ENCODE peak calls at places on chromosomes 2 and 18, in five cellular contexts. One of them, this sample, is unnamed.

GRCh38 chr18:7950380-7951143 is 383.4 kb downstream of the PTPRM start:
- DNase-seq in NCI-H460: peak
- DNase-seq in NCI-H748 treated with DMSO at 0.1 percent for 48 hours: no peak
- DNase-seq in GM13977: no peak
- DNase-seq in activated T-helper 1 cell treated with anti-CD3 and anti-CD28 coated beads, Interleukin-12 subunit alpha, Interleukin-12 subunit beta, Interleukin-2, Interleukin-4 antibody, amounts not matched to agents 30 ng/mL and 10 ng/mL and 1 ng/mL, durations not matched to agents 14 hours and 24 hours and 36 hours: no peak
- DNase-seq in this sample: peak

GRCh38 chr2:169464508-169465386 is 14.5 kb upstream of the BBS5 start:
- DNase-seq in NCI-H460: no peak
- DNase-seq in NCI-H748 treated with DMSO at 0.1 percent for 48 hours: peak
- DNase-seq in activated T-helper 1 cell treated with anti-CD3 and anti-CD28 coated beads, Interleukin-12 subunit alpha, Interleukin-12 subunit beta, Interleukin-2, Interleukin-4 antibody, amounts not matched to agents 30 ng/mL and 10 ng/mL and 1 ng/mL, durations not matched to agents 14 hours and 24 hours and 36 hours: no peak
- DNase-seq in GM13977: no peak
- DNase-seq in this sample: no peak

GRCh38 chr2:5725794-5726463 is 33.7 kb downstream of the SOX11 start:
- DNase-seq in NCI-H460: no peak
- DNase-seq in NCI-H748 treated with DMSO at 0.1 percent for 48 hours: no peak
- DNase-seq in activated T-helper 1 cell treated with anti-CD3 and anti-CD28 coated beads, Interleukin-12 subunit alpha, Interleukin-12 subunit beta, Interleukin-2, Interleukin-4 antibody, amounts not matched to agents 30 ng/mL and 10 ng/mL and 1 ng/mL, durations not matched to agents 14 hours and 24 hours and 36 hours: no peak
- DNase-seq in GM13977: no peak
- DNase-seq in this sample: no peak

GRCh38 chr2:132429941-132430573 is 13.5 kb downstream of the GPR39 start:
- DNase-seq in GM13977: no peak
- DNase-seq in NCI-H748 treated with DMSO at 0.1 percent for 48 hours: no peak
- DNase-seq in activated T-helper 1 cell treated with anti-CD3 and anti-CD28 coated beads, Interleukin-12 subunit alpha, Interleukin-12 subunit beta, Interleukin-2, Interleukin-4 antibody, amounts not matched to agents 30 ng/mL and 10 ng/mL and 1 ng/mL, durations not matched to agents 14 hours and 24 hours and 36 hours: no peak
- DNase-seq in NCI-H460: no peak
- DNase-seq in this sample: no peak

GRCh38 chr18:36298113-36298701 is 694 bp downstream of the FHOD3 start:
- DNase-seq in GM13977: peak
- DNase-seq in activated T-helper 1 cell treated with anti-CD3 and anti-CD28 coated beads, Interleukin-12 subunit alpha, Interleukin-12 subunit beta, Interleukin-2, Interleukin-4 antibody, amounts not matched to agents 30 ng/mL and 10 ng/mL and 1 ng/mL, durations not matched to agents 14 hours and 24 hours and 36 hours: no peak
- DNase-seq in NCI-H748 treated with DMSO at 0.1 percent for 48 hours: no peak
- DNase-seq in NCI-H460: no peak
- DNase-seq in this sample: no peak

GRCh38 chr2:157192445-157193423 is 64.8 kb upstream of the GALNT5 start:
- DNase-seq in NCI-H460: no peak
- DNase-seq in activated T-helper 1 cell treated with anti-CD3 and anti-CD28 coated beads, Interleukin-12 subunit alpha, Interleukin-12 subunit beta, Interleukin-2, Interleukin-4 antibody, amounts not matched to agents 30 ng/mL and 10 ng/mL and 1 ng/mL, durations not matched to agents 14 hours and 24 hours and 36 hours: no peak
- DNase-seq in NCI-H748 treated with DMSO at 0.1 percent for 48 hours: no peak
- DNase-seq in GM13977: no peak
- DNase-seq in this sample: no peak

GRCh38 chr2:238739668-238740067 is 108.2 kb upstream of the TWIST2 start:
- DNase-seq in GM13977: no peak
- DNase-seq in activated T-helper 1 cell treated with anti-CD3 and anti-CD28 coated beads, Interleukin-12 subunit alpha, Interleukin-12 subunit beta, Interleukin-2, Interleukin-4 antibody, amounts not matched to agents 30 ng/mL and 10 ng/mL and 1 ng/mL, durations not matched to agents 14 hours and 24 hours and 36 hours: no peak
- DNase-seq in NCI-H460: no peak
- DNase-seq in NCI-H748 treated with DMSO at 0.1 percent for 48 hours: no peak
- DNase-seq in this sample: no peak

GRCh38 chr2:8306530-8307351 is 375.1 kb upstream of the ID2 start:
- DNase-seq in NCI-H460: no peak
- DNase-seq in activated T-helper 1 cell treated with anti-CD3 and anti-CD28 coated beads, Interleukin-12 subunit alpha, Interleukin-12 subunit beta, Interleukin-2, Interleukin-4 antibody, amounts not matched to agents 30 ng/mL and 10 ng/mL and 1 ng/mL, durations not matched to agents 14 hours and 24 hours and 36 hours: no peak
- DNase-seq in GM13977: no peak
- DNase-seq in NCI-H748 treated with DMSO at 0.1 percent for 48 hours: peak
- DNase-seq in this sample: no peak

GRCh38 chr18:74381621-74382350 is 66.1 kb downstream of the C18orf63 start:
- DNase-seq in activated T-helper 1 cell treated with anti-CD3 and anti-CD28 coated beads, Interleukin-12 subunit alpha, Interleukin-12 subunit beta, Interleukin-2, Interleukin-4 antibody, amounts not matched to agents 30 ng/mL and 10 ng/mL and 1 ng/mL, durations not matched to agents 14 hours and 24 hours and 36 hours: no peak
- DNase-seq in NCI-H460: no peak
- DNase-seq in GM13977: no peak
- DNase-seq in NCI-H748 treated with DMSO at 0.1 percent for 48 hours: no peak
- DNase-seq in this sample: no peak

GRCh38 chr2:106193491-106193976 is 567 bp downstream of the UXS1 start:
- DNase-seq in GM13977: peak
- DNase-seq in activated T-helper 1 cell treated with anti-CD3 and anti-CD28 coated beads, Interleukin-12 subunit alpha, Interleukin-12 subunit beta, Interleukin-2, Interleukin-4 antibody, amounts not matched to agents 30 ng/mL and 10 ng/mL and 1 ng/mL, durations not matched to agents 14 hours and 24 hours and 36 hours: peak
- DNase-seq in NCI-H748 treated with DMSO at 0.1 percent for 48 hours: no peak
- DNase-seq in NCI-H460: no peak
- DNase-seq in this sample: no peak

GRCh38 chr2:239673641-239674040 is 272.8 kb upstream of the HDAC4 start:
- DNase-seq in NCI-H748 treated with DMSO at 0.1 percent for 48 hours: no peak
- DNase-seq in activated T-helper 1 cell treated with anti-CD3 and anti-CD28 coated beads, Interleukin-12 subunit alpha, Interleukin-12 subunit beta, Interleukin-2, Interleukin-4 antibody, amounts not matched to agents 30 ng/mL and 10 ng/mL and 1 ng/mL, durations not matched to agents 14 hours and 24 hours and 36 hours: no peak
- DNase-seq in GM13977: no peak
- DNase-seq in NCI-H460: no peak
- DNase-seq in this sample: no peak

GRCh38 chr2:174596994-174597346 is 634 bp downstream of the WIPF1 start:
- DNase-seq in activated T-helper 1 cell treated with anti-CD3 and anti-CD28 coated beads, Interleukin-12 subunit alpha, Interleukin-12 subunit beta, Interleukin-2, Interleukin-4 antibody, amounts not matched to agents 30 ng/mL and 10 ng/mL and 1 ng/mL, durations not matched to agents 14 hours and 24 hours and 36 hours: no peak
- DNase-seq in NCI-H748 treated with DMSO at 0.1 percent for 48 hours: no peak
- DNase-seq in GM13977: no peak
- DNase-seq in NCI-H460: no peak
- DNase-seq in this sample: no peak

GRCh38 chr2:85794038-85794441 is 40.2 kb downstream of the ATOH8 start:
- DNase-seq in NCI-H460: no peak
- DNase-seq in activated T-helper 1 cell treated with anti-CD3 and anti-CD28 coated beads, Interleukin-12 subunit alpha, Interleukin-12 subunit beta, Interleukin-2, Interleukin-4 antibody, amounts not matched to agents 30 ng/mL and 10 ng/mL and 1 ng/mL, durations not matched to agents 14 hours and 24 hours and 36 hours: no peak
- DNase-seq in GM13977: no peak
- DNase-seq in NCI-H748 treated with DMSO at 0.1 percent for 48 hours: no peak
- DNase-seq in this sample: no peak

GRCh38 chr18:58143391-58143790 is 99.4 kb downstream of the NEDD4L start:
- DNase-seq in GM13977: no peak
- DNase-seq in activated T-helper 1 cell treated with anti-CD3 and anti-CD28 coated beads, Interleukin-12 subunit alpha, Interleukin-12 subunit beta, Interleukin-2, Interleukin-4 antibody, amounts not matched to agents 30 ng/mL and 10 ng/mL and 1 ng/mL, durations not matched to agents 14 hours and 24 hours and 36 hours: no peak
- DNase-seq in NCI-H748 treated with DMSO at 0.1 percent for 48 hours: no peak
- DNase-seq in NCI-H460: no peak
- DNase-seq in this sample: no peak

GRCh38 chr18:33821503-33821902 is 243.5 kb downstream of the ASXL3 start:
- DNase-seq in activated T-helper 1 cell treated with anti-CD3 and anti-CD28 coated beads, Interleukin-12 subunit alpha, Interleukin-12 subunit beta, Interleukin-2, Interleukin-4 antibody, amounts not matched to agents 30 ng/mL and 10 ng/mL and 1 ng/mL, durations not matched to agents 14 hours and 24 hours and 36 hours: no peak
- DNase-seq in NCI-H460: no peak
- DNase-seq in GM13977: no peak
- DNase-seq in NCI-H748 treated with DMSO at 0.1 percent for 48 hours: no peak
- DNase-seq in this sample: no peak

GRCh38 chr2:235162544-235163197 is 210.9 kb downstream of the SH3BP4 start:
- DNase-seq in NCI-H460: peak
- DNase-seq in GM13977: no peak
- DNase-seq in activated T-helper 1 cell treated with anti-CD3 and anti-CD28 coated beads, Interleukin-12 subunit alpha, Interleukin-12 subunit beta, Interleukin-2, Interleukin-4 antibody, amounts not matched to agents 30 ng/mL and 10 ng/mL and 1 ng/mL, durations not matched to agents 14 hours and 24 hours and 36 hours: no peak
- DNase-seq in NCI-H748 treated with DMSO at 0.1 percent for 48 hours: no peak
- DNase-seq in this sample: no peak